ENCODE peak calls at places on chromosomes 13 and 19, in four cellular contexts. S, T, D and P are unnamed samples.

GRCh38 chr13:41461527-41462124 is 4.3 kb downstream of the RGCC start:
- DNase-seq in T (no peak), D (no peak), S (no peak), P (no peak)

GRCh38 chr13:24208314-24208713 is 47.8 kb downstream of the SPATA13 start:
- DNase-seq in D (no peak), S (no peak), T (no peak), P (no peak)

GRCh38 chr19:33368074-33368864 is 5.2 kb upstream of the CEBPG start:
- DNase-seq in S (no peak), D (no peak), T (no peak), P (no peak)

GRCh38 chr13:42056146-42056545 is 7.7 kb downstream of the DGKH start:
- DNase-seq in D (no peak), S (no peak), T (no peak), P (no peak)

GRCh38 chr19:55600336-55601028 is 394 bp downstream of the ZNF524 start:
- DNase-seq in D (peak), T (no peak), S (peak), P (peak)

GRCh38 chr13:65653548-65654078 is 1576.5 kb downstream of the PCDH9 start:
- DNase-seq in T (no peak), S (no peak), D (peak), P (no peak)

GRCh38 chr19:57566396-57567256 is 7.0 kb upstream of the ZNF550 start:
- DNase-seq in S (no peak), T (no peak), D (no peak), P (no peak)

GRCh38 chr19:11581740-11582139 is 4.3 kb upstream of the ACP5 start:
- DNase-seq in T (peak), S (peak), D (no peak), P (no peak)

GRCh38 chr19:12994701-12995595 is at the start of gene NFIX:
- DNase-seq in T (no peak), D (peak), S (peak), P (no peak)

GRCh38 chr13:59012731-59013130 is 1151.0 kb downstream of the DIAPH3 start:
- DNase-seq in S (no peak), D (no peak), T (no peak), P (peak)

GRCh38 chr13:62908321-62908720 is 1492.7 kb upstream of the PCDH20 start:
- DNase-seq in D (no peak), T (no peak), S (no peak), P (no peak)

GRCh38 chr19:53004242-53004641 is 9.5 kb upstream of the ERVV-1 start:
- DNase-seq in D (no peak), S (no peak), T (no peak), P (no peak)

GRCh38 chr13:26386026-26386425 is 132.1 kb downstream of the CDK8 start:
- DNase-seq in S (no peak), D (no peak), T (no peak), P (no peak)

GRCh38 chr19:55146648-55147218 is 2.3 kb downstream of the TNNT1 start:
- DNase-seq in S (peak), T (no peak), D (peak), P (peak)

GRCh38 chr19:50204811-50205675 is 1.6 kb downstream of the MYH14 start:
- DNase-seq in D (peak), T (no peak), S (peak), P (peak)

GRCh38 chr19:12838182-12838890 is at the start of gene MAST1:
- DNase-seq in T (no peak), D (peak), S (peak), P (peak)

GRCh38 chr13:39816936-39817335 is 161.5 kb downstream of the COG6 start:
- DNase-seq in D (no peak), T (no peak), S (no peak), P (no peak)

GRCh38 chr13:42649761-42650289 is 75.9 kb downstream of the TNFSF11 start:
- DNase-seq in T (no peak), D (no peak), S (no peak), P (no peak)

GRCh38 chr13:42478531-42479156 is 95.3 kb upstream of the TNFSF11 start:
- DNase-seq in S (no peak), D (peak), T (no peak), P (no peak)

GRCh38 chr19:13172335-13173128 is 22.3 kb downstream of the IER2 start:
- DNase-seq in S (peak), T (no peak), D (peak), P (no peak)

GRCh38 chr13:37173214-37173613 is 67.8 kb upstream of the CSNK1A1L start:
- DNase-seq in S (no peak), D (no peak), T (no peak), P (no peak)

GRCh38 chr19:46967578-46968018 is 52.0 kb upstream of the NPAS1 start:
- DNase-seq in D (no peak), S (no peak), T (no peak), P (no peak)

GRCh38 chr19:31110331-31110730 is 238.9 kb downstream of the TSHZ3 start:
- DNase-seq in D (peak), T (no peak), S (no peak), P (peak)

GRCh38 chr19:15187026-15188007 is 13.5 kb downstream of the NOTCH3 start:
- DNase-seq in T (no peak), S (peak), D (peak), P (peak)

GRCh38 chr13:103557878-103558277 is 491.7 kb upstream of the SLC10A2 start:
- DNase-seq in T (no peak), D (no peak), S (no peak), P (no peak)

GRCh38 chr13:72500851-72501250 is 226.6 kb downstream of the MZT1 start:
- DNase-seq in T (no peak), S (no peak), D (no peak), P (no peak)

GRCh38 chr19:5926641-5927438 is 12.8 kb downstream of the CAPS start:
- DNase-seq in D (peak), T (no peak), S (no peak), P (no peak)

GRCh38 chr13:62212246-62212645 is 796.6 kb upstream of the PCDH20 start:
- DNase-seq in D (no peak), T (no peak), S (no peak), P (peak)

GRCh38 chr13:44934724-44935123 is 54.5 kb downstream of the NUFIP1 start:
- DNase-seq in S (no peak), D (no peak), T (peak), P (no peak)

GRCh38 chr13:83839158-83839557 is 43.1 kb downstream of the SLITRK1 start:
- DNase-seq in T (no peak), S (no peak), D (no peak), P (no peak)

GRCh38 chr19:38691938-38692457 is 44.5 kb downstream of the ACTN4 start:
- DNase-seq in T (no peak), D (peak), S (no peak), P (no peak)

GRCh38 chr13:19586904-19587634 is 25.7 kb upstream of the TPTE2 start:
- DNase-seq in S (peak), T (peak), D (peak), P (no peak)

GRCh38 chr13:54945978-54946377 is 1917.4 kb downstream of the OLFM4 start:
- DNase-seq in S (no peak), D (no peak), T (no peak), P (no peak)

GRCh38 chr13:73765651-73766384 is 368.4 kb downstream of the KLF12 start:
- DNase-seq in T (no peak), D (peak), S (no peak), P (peak)

GRCh38 chr13:26459276-26460131 is 98.0 kb upstream of the WASF3 start:
- DNase-seq in D (no peak), T (no peak), S (no peak), P (no peak)

GRCh38 chr19:42273407-42274064 is 4.5 kb downstream of the CIC start:
- DNase-seq in D (no peak), S (no peak), T (no peak), P (no peak)

GRCh38 chr13:111336666-111337065 is 16.2 kb downstream of the TEX29 start:
- DNase-seq in D (no peak), T (no peak), S (no peak), P (no peak)

GRCh38 chr13:111338841-111339240 is 18.4 kb downstream of the TEX29 start:
- DNase-seq in T (no peak), D (no peak), S (no peak), P (no peak)

GRCh38 chr13:111339366-111340143 is 19.1 kb downstream of the TEX29 start:
- DNase-seq in T (no peak), S (no peak), D (no peak), P (no peak)

GRCh38 chr13:111337206-111337605 is 16.8 kb downstream of the TEX29 start:
- DNase-seq in S (no peak), T (no peak), D (no peak), P (no peak)

GRCh38 chr13:111337741-111338140 is 17.3 kb downstream of the TEX29 start:
- DNase-seq in S (no peak), D (no peak), T (no peak), P (no peak)
- TF ChIP-seq USF1 in S (no peak), D (no peak), T (no peak), P (no peak)

DNA sequence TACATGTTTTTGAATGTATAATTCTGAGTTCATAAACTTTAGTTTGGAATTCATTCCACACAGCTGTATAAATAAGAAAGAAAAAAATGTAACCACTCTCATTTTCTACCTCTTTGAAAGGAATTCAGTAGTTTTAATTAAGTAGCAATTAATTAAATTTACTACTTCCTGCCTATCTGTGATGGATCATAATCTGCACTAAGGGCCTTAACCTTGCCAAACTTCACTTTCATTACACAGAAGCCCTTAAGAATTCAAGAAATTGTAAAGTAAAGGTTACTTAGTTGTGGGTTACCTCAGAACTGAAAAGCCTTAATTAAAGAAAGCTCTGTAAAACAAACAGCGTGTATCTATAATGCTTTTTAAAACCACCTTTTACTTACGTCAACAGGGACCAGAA is 111.9 kb upstream of the FBXL3 start:
- DNase-seq in D (no peak), S (no peak), T (no peak), P (no peak)
- TF ChIP-seq USF1 in D (no peak), S (no peak), T (no peak), P (no peak)

GRCh38 chr19:4376245-4376990 is 23.9 kb downstream of the SH3GL1 start:
- DNase-seq in S (no peak), T (no peak), D (no peak), P (no peak)

GRCh38 chr19:4376991-4377781 is 23.2 kb downstream of the SH3GL1 start:
- DNase-seq in T (no peak), D (no peak), S (no peak), P (no peak)

GRCh38 chr19:4380254-4380727 is 20.1 kb downstream of the SH3GL1 start:
- DNase-seq in D (peak), S (no peak), T (no peak), P (no peak)

GRCh38 chr19:4379383-4380253 is 20.7 kb downstream of the SH3GL1 start:
- DNase-seq in S (no peak), T (peak), D (peak), P (no peak)

GRCh38 chr19:4378886-4379285 is 21.5 kb downstream of the SH3GL1 start:
- DNase-seq in D (no peak), T (no peak), S (no peak), P (no peak)
- TF ChIP-seq USF1 in D (no peak), T (no peak), S (no peak), P (no peak)

DNA sequence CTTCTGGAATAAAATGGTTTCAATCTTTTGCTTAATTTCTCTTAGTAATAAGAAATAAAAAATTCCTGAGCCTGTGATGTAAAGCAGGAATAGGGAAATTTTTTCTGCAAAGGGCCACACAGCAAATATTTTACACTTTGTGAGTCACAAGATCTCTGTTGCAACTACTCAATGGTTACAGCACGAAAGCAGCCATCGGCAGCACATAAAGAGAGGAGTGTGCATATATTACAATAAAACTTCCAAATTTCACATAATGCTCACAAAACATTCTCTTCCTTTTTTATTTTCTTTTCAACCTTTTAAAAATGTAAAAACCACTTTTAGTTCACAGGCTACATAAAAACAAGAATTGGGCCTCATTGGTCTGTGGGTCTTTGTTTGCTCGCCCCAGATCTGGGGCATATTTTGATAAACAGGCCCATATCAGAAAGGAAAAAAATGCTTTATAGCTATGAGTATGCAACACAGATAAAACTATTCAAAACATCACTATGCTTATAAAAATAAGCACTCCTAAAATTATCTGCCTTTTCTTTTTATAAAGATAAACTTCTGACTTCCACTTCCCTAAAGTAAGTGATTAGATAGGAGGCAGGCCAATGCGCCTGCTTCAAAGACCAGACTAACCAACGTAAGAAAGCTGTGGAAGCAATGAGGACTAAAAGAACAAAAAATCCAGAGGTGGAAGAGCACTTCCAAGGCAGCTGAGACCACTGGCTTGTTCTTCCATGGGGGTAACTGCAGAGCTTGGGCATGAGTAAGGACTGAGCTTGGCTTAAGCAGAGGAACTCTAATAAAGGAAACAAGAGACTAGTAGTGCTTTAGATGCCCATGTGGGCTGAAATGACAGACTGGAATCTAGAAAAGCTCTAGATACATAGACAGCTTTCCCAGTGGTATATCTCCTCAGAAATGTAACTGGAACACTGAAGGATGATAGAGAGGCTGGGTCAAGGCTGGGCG is 26.4 kb downstream of the MYCBP2 start:
- DNase-seq in S (no peak), T (no peak), D (no peak), P (no peak)
- TF ChIP-seq USF1 in S (no peak), T (no peak), D (no peak), P (no peak)

DNA sequence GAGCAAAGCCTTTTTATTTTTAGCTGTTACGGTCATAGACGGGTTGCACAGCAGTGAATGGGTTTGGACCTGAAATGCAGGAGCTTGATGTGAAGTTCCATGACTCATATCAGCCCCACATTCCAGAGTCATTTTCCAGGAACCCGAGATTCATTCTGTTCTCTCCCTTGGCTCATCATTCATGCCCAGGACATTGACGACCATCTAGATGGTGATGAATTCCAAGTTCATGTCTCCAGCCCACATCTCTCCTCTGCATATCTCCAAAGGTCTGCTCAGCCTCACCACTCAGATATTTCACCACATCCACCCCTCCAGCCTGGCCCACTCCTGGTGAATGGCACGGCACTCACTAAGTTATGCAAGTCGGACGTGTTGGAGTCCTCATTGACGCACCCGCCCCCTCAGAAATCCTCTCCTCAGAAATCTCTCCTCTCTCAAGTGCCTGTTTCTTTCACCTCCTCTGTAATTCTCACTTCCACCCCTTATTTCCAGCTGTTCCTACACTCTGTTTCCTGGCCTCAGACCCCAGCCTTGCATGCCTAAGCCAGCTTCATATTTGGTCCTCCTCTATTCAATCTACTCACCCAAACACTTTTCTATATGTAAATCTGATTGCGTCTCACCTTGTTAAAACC is 83.1 kb downstream of the ALOX5AP start:
- DNase-seq in T (no peak), D (no peak), S (no peak), P (no peak)
- TF ChIP-seq USF1 in T (no peak), D (no peak), S (no peak), P (no peak)

GRCh38 chr19:7417671-7418324 is 69.1 kb downstream of the ARHGEF18 start:
- DNase-seq in S (peak), D (no peak), T (no peak), P (no peak)
- TF ChIP-seq USF1 in S (no peak), D (no peak), T (no peak), P (no peak)